ENCODE peak calls at places on chromosomes 5 and 9, in seven cellular contexts. One of them, this sample, is unnamed.

GRCh38 chr9:138117101-138117750 is 239.6 kb downstream of the CACNA1B start:
- DNase-seq in HepG2: no peak
- DNase-seq in SK-N-SH: no peak
- DNase-seq in K562: no peak
- DNase-seq in GM12878: no peak
- DNase-seq in HCT116: no peak
- DNase-seq in H1: no peak
- DNase-seq in this sample: no peak

GRCh38 chr9:132878695-132879064 is at the start of gene SPACA9:
- DNase-seq in HepG2: no peak
- DNase-seq in SK-N-SH: peak
- DNase-seq in K562: peak
- DNase-seq in GM12878: no peak
- DNase-seq in HCT116: peak
- DNase-seq in H1: no peak
- DNase-seq in this sample: no peak

GRCh38 chr9:133355881-133356357 is 368 bp downstream of the SURF1 start:
- DNase-seq in HepG2: no peak
- DNase-seq in SK-N-SH: no peak
- DNase-seq in K562: no peak
- DNase-seq in GM12878: no peak
- DNase-seq in HCT116: no peak
- DNase-seq in H1: no peak
- DNase-seq in this sample: no peak

GRCh38 chr5:149071756-149072155 is 8.9 kb upstream of the SH3TC2 start:
- DNase-seq in HepG2: no peak
- DNase-seq in SK-N-SH: no peak
- DNase-seq in K562: no peak
- DNase-seq in GM12878: no peak
- DNase-seq in HCT116: no peak
- DNase-seq in H1: no peak
- DNase-seq in this sample: no peak

GRCh38 chr5:31992377-31992776 is 181.7 kb downstream of the GOLPH3 start:
- DNase-seq in HepG2: no peak
- DNase-seq in SK-N-SH: no peak
- DNase-seq in K562: no peak
- DNase-seq in GM12878: no peak
- DNase-seq in HCT116: no peak
- DNase-seq in H1: no peak
- DNase-seq in this sample: no peak

GRCh38 chr5:143085319-143085917 is 315.2 kb downstream of the ARHGAP26 start:
- DNase-seq in HepG2: no peak
- DNase-seq in SK-N-SH: no peak
- DNase-seq in K562: no peak
- DNase-seq in GM12878: no peak
- DNase-seq in HCT116: no peak
- DNase-seq in H1: no peak
- DNase-seq in this sample: no peak

GRCh38 chr9:104658496-104659195 is 35.7 kb upstream of the OR13D1 start:
- DNase-seq in HepG2: no peak
- DNase-seq in SK-N-SH: no peak
- DNase-seq in K562: no peak
- DNase-seq in GM12878: no peak
- DNase-seq in HCT116: no peak
- DNase-seq in H1: no peak
- DNase-seq in this sample: no peak

GRCh38 chr5:77302653-77303052 is 92.2 kb downstream of the PDE8B start:
- DNase-seq in HepG2: no peak
- DNase-seq in SK-N-SH: no peak
- DNase-seq in K562: no peak
- DNase-seq in GM12878: no peak
- DNase-seq in HCT116: no peak
- DNase-seq in H1: no peak
- DNase-seq in this sample: no peak

GRCh38 chr9:4548796-4549725 is 58.8 kb downstream of the SLC1A1 start:
- DNase-seq in HepG2: peak
- DNase-seq in SK-N-SH: peak
- DNase-seq in K562: peak
- DNase-seq in GM12878: no peak
- DNase-seq in HCT116: no peak
- DNase-seq in H1: no peak
- DNase-seq in this sample: no peak

DNA sequence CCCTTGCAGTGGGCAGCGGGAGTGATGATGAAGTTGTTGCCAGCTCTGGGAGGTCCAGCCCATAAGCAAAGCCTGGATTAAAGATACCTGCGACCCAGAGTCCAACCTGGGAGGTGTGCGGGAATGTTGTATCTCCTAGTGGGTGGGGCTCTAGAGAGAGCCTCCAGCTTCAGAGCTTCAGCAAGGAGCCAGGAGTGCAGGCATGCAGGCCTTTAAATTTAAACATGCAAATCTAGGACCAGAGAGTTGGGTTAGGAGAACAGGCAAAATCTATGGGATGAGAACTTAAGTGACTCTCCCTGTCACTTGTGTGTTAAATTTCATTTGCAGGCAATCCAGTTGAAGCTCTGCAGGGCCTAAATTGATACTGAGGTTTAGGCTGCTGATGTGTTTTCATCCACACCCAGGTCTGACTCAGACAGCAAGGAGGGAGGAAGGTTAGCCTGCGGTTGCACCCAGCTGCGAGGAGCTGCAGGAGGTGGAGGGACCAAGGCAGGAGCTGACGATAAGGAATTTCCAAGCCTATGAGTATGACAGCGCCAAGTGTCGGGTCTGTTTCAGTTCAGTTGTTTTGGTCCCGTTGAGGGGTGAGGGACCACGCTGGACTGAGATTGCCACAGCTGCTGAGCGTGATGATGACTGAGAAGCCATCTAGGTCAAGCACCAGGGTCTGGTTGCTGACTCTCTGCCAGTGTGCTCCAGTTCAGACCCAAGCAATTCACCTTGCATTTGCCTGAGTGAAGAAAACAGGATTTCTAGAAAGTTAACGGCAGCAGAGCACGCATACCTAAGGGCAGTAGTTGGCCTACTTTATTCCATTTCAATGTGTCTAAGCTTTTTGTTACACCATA is 243.0 kb downstream of the ICE1 start:
- DNase-seq in HepG2: no peak
- DNase-seq in SK-N-SH: no peak
- DNase-seq in K562: peak
- DNase-seq in GM12878: no peak
- DNase-seq in HCT116: peak
- DNase-seq in H1: no peak
- DNase-seq in this sample: no peak
- TF ChIP-seq SIN3A in HepG2: no peak
- TF ChIP-seq SIN3A in SK-N-SH: no peak
- TF ChIP-seq SIN3A in K562: no peak
- TF ChIP-seq SIN3A in GM12878: no peak
- TF ChIP-seq SIN3A in HCT116: no peak
- TF ChIP-seq SIN3A in H1: no peak
- TF ChIP-seq SIN3A in this sample: no peak

DNA sequence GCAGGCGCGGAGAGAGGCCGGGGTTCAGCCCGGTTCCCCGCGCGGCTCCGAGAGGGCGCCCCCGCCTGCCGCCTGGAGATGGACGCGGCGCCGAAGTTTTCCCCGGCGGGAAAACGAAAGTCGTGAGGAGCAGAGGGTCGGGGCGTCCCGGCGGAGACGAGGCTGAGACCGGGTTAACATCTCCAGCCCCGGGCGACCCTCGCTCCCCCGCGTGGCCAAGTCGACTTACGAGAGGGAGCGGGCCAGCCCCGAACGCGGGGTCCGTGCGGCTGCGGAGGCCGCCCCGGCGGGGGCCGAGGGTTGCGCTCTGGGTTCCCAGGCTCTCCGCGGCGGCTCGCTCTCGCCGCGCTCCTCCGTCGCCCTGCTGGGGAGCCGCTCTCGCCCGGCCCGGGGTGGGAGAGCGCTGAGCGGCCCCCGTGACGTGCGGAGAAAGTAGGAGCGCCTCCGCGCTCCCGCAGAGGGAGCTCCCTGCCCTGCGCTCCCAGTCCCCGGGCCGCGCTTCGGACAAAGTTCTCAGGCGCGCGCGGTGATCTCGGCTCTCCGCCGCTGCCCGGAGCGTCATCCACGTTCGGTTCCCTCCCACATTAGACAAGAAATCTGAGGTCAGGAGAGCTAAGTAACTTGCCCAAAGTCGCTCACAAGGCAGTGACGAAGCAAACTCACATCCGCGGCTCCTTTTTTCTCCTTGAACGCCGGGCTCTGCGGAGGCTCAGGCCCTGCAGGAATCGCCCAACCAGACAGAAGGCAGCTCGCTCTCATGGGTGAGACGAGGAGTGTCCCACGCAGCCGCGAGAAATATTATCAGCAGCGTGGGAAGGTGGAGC is 1.1 kb upstream of the GCNT4 start:
- DNase-seq in HepG2: peak
- DNase-seq in SK-N-SH: peak
- DNase-seq in K562: peak
- DNase-seq in GM12878: no peak
- DNase-seq in HCT116: no peak
- DNase-seq in H1: no peak
- DNase-seq in this sample: no peak
- TF ChIP-seq CTCF in HepG2: peak
- TF ChIP-seq CTCF in SK-N-SH: peak
- TF ChIP-seq CTCF in K562: no peak
- TF ChIP-seq CTCF in GM12878: no peak
- TF ChIP-seq CTCF in HCT116: no peak
- TF ChIP-seq CTCF in H1: peak
- TF ChIP-seq CTCF in this sample: peak

GRCh38 chr5:92544042-92544441 is 1037.0 kb downstream of the NR2F1-AS1 start:
- DNase-seq in HepG2: no peak
- DNase-seq in SK-N-SH: no peak
- DNase-seq in K562: no peak
- DNase-seq in GM12878: no peak
- DNase-seq in HCT116: no peak
- DNase-seq in H1: no peak
- DNase-seq in this sample: no peak

GRCh38 chr5:92548351-92548750 is 1032.7 kb downstream of the NR2F1-AS1 start:
- DNase-seq in HepG2: no peak
- DNase-seq in SK-N-SH: no peak
- DNase-seq in K562: no peak
- DNase-seq in GM12878: no peak
- DNase-seq in HCT116: no peak
- DNase-seq in H1: no peak
- DNase-seq in this sample: no peak

GRCh38 chr5:92543246-92543645 is 1037.8 kb downstream of the NR2F1-AS1 start:
- DNase-seq in HepG2: no peak
- DNase-seq in SK-N-SH: no peak
- DNase-seq in K562: no peak
- DNase-seq in GM12878: no peak
- DNase-seq in HCT116: no peak
- DNase-seq in H1: no peak
- DNase-seq in this sample: no peak

GRCh38 chr5:92544567-92544966 is 1036.5 kb downstream of the NR2F1-AS1 start:
- DNase-seq in HepG2: no peak
- DNase-seq in SK-N-SH: no peak
- DNase-seq in K562: no peak
- DNase-seq in GM12878: no peak
- DNase-seq in HCT116: no peak
- DNase-seq in H1: no peak
- DNase-seq in this sample: no peak
- H3K4me3 ChIP-seq in HepG2: no peak
- H3K4me3 ChIP-seq in SK-N-SH: no peak
- H3K4me3 ChIP-seq in K562: no peak
- H3K4me3 ChIP-seq in GM12878: no peak
- H3K4me3 ChIP-seq in HCT116: no peak
- H3K4me3 ChIP-seq in H1: no peak
- H3K4me3 ChIP-seq in this sample: no peak

DNA sequence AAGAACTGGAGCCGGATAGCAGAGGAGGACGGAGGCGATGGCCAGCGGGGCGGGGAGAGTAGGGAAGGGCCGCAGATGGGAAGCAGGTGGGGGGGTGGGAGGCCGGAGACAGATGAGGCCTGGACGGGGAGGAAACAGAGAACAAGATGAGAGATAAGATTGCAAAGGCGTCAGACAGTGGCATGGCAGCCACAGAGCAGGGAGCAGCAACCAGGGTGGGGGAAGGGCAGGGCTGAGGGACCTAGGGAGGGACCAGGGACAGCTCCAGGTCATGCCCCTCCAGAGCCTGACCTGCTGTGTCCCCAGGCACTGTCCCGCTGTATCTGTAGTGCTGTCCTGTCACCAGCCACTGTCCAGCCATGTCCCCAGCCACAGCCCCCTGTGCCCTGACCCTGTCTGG is 49.6 kb upstream of the LMX1B start:
- DNase-seq in HepG2: no peak
- DNase-seq in SK-N-SH: peak
- DNase-seq in K562: no peak
- DNase-seq in GM12878: no peak
- DNase-seq in HCT116: no peak
- DNase-seq in H1: no peak
- DNase-seq in this sample: no peak
- TF ChIP-seq SIN3A in HepG2: no peak
- TF ChIP-seq SIN3A in SK-N-SH: no peak
- TF ChIP-seq SIN3A in K562: no peak
- TF ChIP-seq SIN3A in GM12878: no peak
- TF ChIP-seq SIN3A in HCT116: no peak
- TF ChIP-seq SIN3A in H1: no peak
- TF ChIP-seq SIN3A in this sample: no peak

GRCh38 chr5:59236996-59237395 is 654.1 kb downstream of the RAB3C start:
- DNase-seq in HepG2: no peak
- DNase-seq in SK-N-SH: no peak
- DNase-seq in K562: no peak
- DNase-seq in GM12878: no peak
- DNase-seq in HCT116: no peak
- DNase-seq in H1: no peak
- DNase-seq in this sample: no peak

GRCh38 chr5:59231221-59231931 is 648.5 kb downstream of the RAB3C start:
- DNase-seq in HepG2: no peak
- DNase-seq in SK-N-SH: no peak
- DNase-seq in K562: no peak
- DNase-seq in GM12878: no peak
- DNase-seq in HCT116: no peak
- DNase-seq in H1: no peak
- DNase-seq in this sample: no peak

GRCh38 chr5:59238126-59238902 is 655.2 kb downstream of the PDE4D start:
- DNase-seq in HepG2: no peak
- DNase-seq in SK-N-SH: no peak
- DNase-seq in K562: no peak
- DNase-seq in GM12878: peak
- DNase-seq in HCT116: no peak
- DNase-seq in H1: no peak
- DNase-seq in this sample: no peak

GRCh38 chr5:59241119-59241518 is 652.4 kb downstream of the PDE4D start:
- DNase-seq in HepG2: no peak
- DNase-seq in SK-N-SH: no peak
- DNase-seq in K562: no peak
- DNase-seq in GM12878: no peak
- DNase-seq in HCT116: no peak
- DNase-seq in H1: no peak
- DNase-seq in this sample: no peak

DNA sequence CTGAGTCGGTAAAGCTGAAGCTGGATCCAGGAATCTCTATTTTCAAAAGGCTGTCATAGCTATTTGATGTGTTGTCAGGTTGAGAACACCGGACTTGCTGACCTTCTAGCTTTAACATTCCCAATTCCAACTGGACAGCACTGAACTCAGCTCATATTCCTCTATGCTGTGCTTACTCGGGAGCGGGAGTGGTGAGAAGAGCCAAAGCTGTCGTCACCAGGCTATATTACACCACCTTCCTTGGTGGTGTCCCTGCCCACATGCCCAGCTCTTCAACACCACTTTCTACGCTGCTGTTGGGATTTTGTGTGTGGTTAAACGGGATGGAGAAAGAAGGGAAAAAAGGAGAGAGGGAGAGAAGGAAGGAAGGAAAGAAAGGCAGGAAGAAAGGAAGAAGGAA is 653.6 kb downstream of the RAB3C start:
- DNase-seq in HepG2: no peak
- DNase-seq in SK-N-SH: no peak
- DNase-seq in K562: no peak
- DNase-seq in GM12878: no peak
- DNase-seq in HCT116: no peak
- DNase-seq in H1: no peak
- DNase-seq in this sample: no peak
- TF ChIP-seq CTCF in HepG2: no peak
- TF ChIP-seq CTCF in SK-N-SH: no peak
- TF ChIP-seq CTCF in K562: no peak
- TF ChIP-seq CTCF in GM12878: no peak
- TF ChIP-seq CTCF in HCT116: no peak
- TF ChIP-seq CTCF in H1: no peak
- TF ChIP-seq CTCF in this sample: no peak